ENCODE peak calls at places on chromosomes 2 and 18, in ten cellular contexts. K is endothelial cell of umbilical vein; O is stimulated activated effector memory CD8-positive, alpha-beta T cell treated with anti-CD3 and anti-CD28 coated beads, Interleukin-12 subunit alpha, Interleukin-12 subunit beta, amount 100 ng/mL, for 72 hours; I is NCI-H2029; N is B cell; D is glutamatergic neuron; G is neural crest cell; U is activated gamma-delta T cell treated with Interleukin-2 at 50 U/mL for 16 hours; A is T-helper 1 cell; S is small intestine. E is an unnamed sample.

GRCh38 chr2:106139575-106139935 is 54.5 kb downstream of the UXS1 start:
- DNase-seq in G (no peak), U (no peak), O (no peak), S (no peak), K (no peak), D (no peak), A (no peak), N (no peak), I (no peak), E (no peak)

GRCh38 chr2:136134126-136134525 is 16.2 kb upstream of the CXCR4 start:
- DNase-seq in O (no peak), S (no peak), G (no peak), N (peak), A (peak), K (no peak), I (no peak), D (no peak), U (peak), E (no peak)

GRCh38 chr2:109265369-109265768 is 136.4 kb downstream of the SH3RF3 start:
- DNase-seq in U (no peak), O (no peak), G (no peak), N (no peak), S (no peak), A (no peak), K (no peak), D (no peak), I (no peak), E (no peak)

GRCh38 chr2:225157052-225157451 is 114.8 kb upstream of the DOCK10 start:
- DNase-seq in G (no peak), D (no peak), A (no peak), S (no peak), U (no peak), K (no peak), N (no peak), O (no peak), I (peak), E (no peak)

GRCh38 chr2:128276878-128277675 is 41.6 kb downstream of the HS6ST1 start:
- DNase-seq in U (no peak), I (no peak), K (no peak), A (no peak), N (no peak), O (no peak), S (no peak), D (no peak), G (no peak), E (no peak)

GRCh38 chr2:240786871-240787311 is 33.1 kb downstream of the KIF1A start:
- DNase-seq in A (no peak), G (no peak), D (peak), O (no peak), N (no peak), U (no peak), S (no peak), K (no peak), I (no peak), E (no peak)

GRCh38 chr2:218370410-218371063 is 11.5 kb upstream of the SLC11A1 start:
- DNase-seq in S (no peak), I (no peak), O (no peak), A (no peak), N (no peak), K (no peak), D (no peak), G (no peak), U (no peak), E (no peak)

GRCh38 chr2:99365661-99366060 is 28.5 kb downstream of the EIF5B start:
- DNase-seq in U (no peak), D (no peak), O (no peak), I (no peak), G (no peak), K (no peak), N (no peak), A (no peak), S (no peak), E (no peak)

GRCh38 chr2:3483227-3483985 is 35.9 kb downstream of the ADI1 start:
- DNase-seq in A (no peak), U (no peak), G (no peak), D (no peak), N (no peak), I (peak), O (no peak), K (peak), S (peak), E (no peak)

GRCh38 chr18:13268035-13268700 is 49.6 kb downstream of the LDLRAD4 start:
- DNase-seq in S (no peak), D (no peak), G (no peak), A (no peak), O (no peak), U (no peak), I (no peak), K (peak), N (no peak), E (no peak)

GRCh38 chr2:47617028-47617427 is 165.9 kb upstream of the MSH6 start:
- DNase-seq in D (no peak), U (no peak), I (no peak), G (peak), A (no peak), S (no peak), N (no peak), O (no peak), K (no peak), E (no peak)

GRCh38 chr18:42330296-42330695 is 375.3 kb downstream of the PIK3C3 start:
- DNase-seq in D (no peak), U (no peak), A (no peak), K (no peak), I (no peak), N (no peak), S (no peak), G (no peak), O (no peak), E (no peak)

GRCh38 chr18:13176847-13177246 is 41.7 kb upstream of the LDLRAD4 start:
- DNase-seq in N (no peak), K (no peak), U (no peak), O (no peak), G (no peak), S (peak), I (no peak), D (no peak), A (no peak), E (no peak)

GRCh38 chr18:27604583-27604982 is 419.5 kb upstream of the CHST9 start:
- DNase-seq in D (no peak), N (no peak), G (no peak), O (no peak), S (peak), U (no peak), K (peak), I (no peak), A (no peak), E (no peak)

GRCh38 chr2:170255971-170256370 is 78.0 kb downstream of the MYO3B start:
- DNase-seq in N (no peak), U (no peak), S (no peak), I (no peak), G (no peak), O (no peak), D (no peak), K (no peak), A (no peak), E (no peak)

GRCh38 chr2:241081190-241081642 is 20.9 kb downstream of the MTERF4 start:
- DNase-seq in N (no peak), A (no peak), U (no peak), G (no peak), S (no peak), K (no peak), D (no peak), I (no peak), O (no peak), E (no peak)

GRCh38 chr2:177625744-177626655 is 233.4 kb downstream of the AGPS start:
- DNase-seq in I (no peak), K (peak), D (no peak), A (no peak), U (no peak), O (no peak), S (no peak), G (no peak), N (peak), E (no peak)

GRCh38 chr2:43075054-43075593 is 151.3 kb downstream of the ZFP36L2 start:
- DNase-seq in U (no peak), S (peak), D (no peak), G (no peak), I (peak), N (no peak), K (peak), O (no peak), A (no peak), E (no peak)

GRCh38 chr2:19749507-19749836 is 152.3 kb downstream of the TTC32 start:
- DNase-seq in A (no peak), G (no peak), U (no peak), I (no peak), N (no peak), S (no peak), O (no peak), D (no peak), K (no peak), E (no peak)

GRCh38 chr2:71811157-71811556 is 336.5 kb downstream of the CYP26B1 start:
- DNase-seq in K (no peak), S (no peak), O (no peak), N (no peak), D (no peak), G (no peak), A (no peak), U (no peak), I (no peak), E (no peak)

GRCh38 chr18:60446821-60447220 is 74.2 kb upstream of the MC4R start:
- DNase-seq in S (no peak), K (no peak), O (no peak), G (no peak), U (no peak), I (no peak), A (no peak), D (peak), N (no peak), E (no peak)

GRCh38 chr2:152920846-152921245 is 202.4 kb downstream of the ARL6IP6 start:
- DNase-seq in A (no peak), G (no peak), U (no peak), D (no peak), O (no peak), I (no peak), N (no peak), K (no peak), S (no peak), E (no peak)

GRCh38 chr2:200616656-200617055 is 30.8 kb downstream of the AOX1 start:
- DNase-seq in O (no peak), U (no peak), I (no peak), N (no peak), K (no peak), S (peak), G (no peak), A (no peak), D (no peak), E (no peak)

GRCh38 chr18:79819951-79820351 is 22.2 kb downstream of the KCNG2 start:
- DNase-seq in G (no peak), A (no peak), K (no peak), S (no peak), N (peak), I (no peak), O (no peak), D (no peak), U (no peak), E (peak)

GRCh38 chr2:187215576-187216240 is 232.3 kb downstream of the CALCRL start:
- DNase-seq in I (no peak), N (no peak), G (no peak), K (no peak), O (no peak), U (no peak), A (no peak), D (no peak), S (no peak), E (no peak)

GRCh38 chr2:230335461-230335863 is 8.5 kb downstream of the SP140L start:
- DNase-seq in K (peak), S (no peak), I (no peak), A (no peak), G (no peak), D (no peak), U (no peak), O (no peak), N (no peak), E (no peak)

GRCh38 chr18:38174594-38174993 is 609.0 kb upstream of the CELF4 start:
- DNase-seq in N (no peak), O (no peak), K (no peak), A (no peak), D (no peak), I (no peak), S (no peak), G (no peak), U (no peak), E (no peak)

GRCh38 chr2:202750778-202751427 is 116.1 kb downstream of the FAM117B start:
- DNase-seq in N (peak), U (no peak), S (no peak), A (no peak), K (peak), D (no peak), O (no peak), G (no peak), I (no peak), E (no peak)

GRCh38 chr2:46336560-46336959 is 39.4 kb downstream of the EPAS1 start:
- DNase-seq in A (no peak), O (no peak), I (no peak), K (no peak), N (no peak), G (no peak), S (peak), D (no peak), U (no peak), E (no peak)

GRCh38 chr2:132667716-132668115 is 2.3 kb downstream of the LYPD1 start:
- DNase-seq in G (no peak), U (no peak), K (no peak), D (no peak), N (no peak), S (no peak), I (no peak), O (no peak), A (no peak), E (no peak)

GRCh38 chr2:37656512-37657423 is 14.7 kb downstream of the CDC42EP3 start:
- DNase-seq in G (no peak), S (no peak), K (peak), A (no peak), D (no peak), U (no peak), O (no peak), N (peak), I (no peak), E (no peak)

GRCh38 chr2:150232321-150232720 is 255.1 kb downstream of the RND3 start:
- DNase-seq in A (no peak), K (no peak), I (no peak), D (no peak), G (no peak), S (no peak), N (no peak), O (no peak), U (no peak), E (no peak)

GRCh38 chr2:62142054-62142453 is 53.9 kb upstream of the B3GNT2 start:
- DNase-seq in S (no peak), O (no peak), A (no peak), K (no peak), I (no peak), N (peak), G (no peak), U (no peak), D (no peak), E (no peak)

GRCh38 chr2:9053534-9053931 is 50.0 kb upstream of the MBOAT2 start:
- DNase-seq in I (no peak), N (no peak), D (no peak), G (no peak), U (no peak), A (no peak), O (no peak), S (no peak), K (no peak), E (no peak)

GRCh38 chr2:127125821-127126220 is 18.9 kb upstream of the BIN1 start:
- DNase-seq in I (no peak), N (no peak), G (no peak), U (no peak), S (no peak), D (no peak), K (no peak), O (no peak), A (no peak), E (no peak)

GRCh38 chr18:24027156-24027555 is 12.6 kb downstream of the TTC39C start:
- DNase-seq in S (no peak), A (no peak), U (no peak), N (no peak), G (no peak), K (no peak), O (no peak), I (no peak), D (no peak), E (no peak)

GRCh38 chr18:79947881-79948610 is 3.4 kb downstream of the SLC66A2 start:
- DNase-seq in S (peak), I (no peak), D (no peak), N (no peak), O (no peak), G (no peak), A (no peak), U (no peak), K (no peak), E (no peak)